ENCODE peak calls at places on chromosome 12, in five cellular contexts. V is GM12878, I is NB4, O is H54, E is cardiac muscle cell. M is an unnamed sample.

GRCh38 chr12:101015021-101015420 is 195.0 kb downstream of the SLC5A8 start:
- DNase-seq in V (no peak), I (no peak), O (no peak), E (no peak), M (no peak)

GRCh38 chr12:72511906-72512305 is 239.7 kb downstream of the TRHDE start:
- DNase-seq in V (no peak), I (no peak), O (no peak), E (no peak), M (no peak)

GRCh38 chr12:130675121-130675520 is 41.0 kb downstream of the RIMBP2 start:
- DNase-seq in V (no peak), I (no peak), O (no peak), E (no peak), M (no peak)

GRCh38 chr12:47378222-47378582 is 298.4 kb upstream of the AMIGO2 start:
- DNase-seq in V (no peak), I (no peak), O (no peak), E (no peak), M (no peak)

GRCh38 chr12:89236748-89237428 is 115.4 kb downstream of the DUSP6 start:
- DNase-seq in V (no peak), I (peak), O (no peak), E (no peak), M (peak)

GRCh38 chr12:10701226-10701681 is 21.9 kb downstream of the YBX3 start:
- DNase-seq in V (no peak), I (no peak), O (no peak), E (no peak), M (no peak)

GRCh38 chr12:121989951-121990647 is 31.6 kb upstream of the BCL7A start:
- DNase-seq in V (no peak), I (no peak), O (no peak), E (no peak), M (no peak)

GRCh38 chr12:123390415-123391093 is 6.6 kb downstream of the KMT5A start:
- DNase-seq in V (no peak), I (peak), O (no peak), E (no peak), M (no peak)

GRCh38 chr12:125216720-125217119 is 151.5 kb downstream of the AACS start:
- DNase-seq in V (no peak), I (no peak), O (no peak), E (no peak), M (no peak)

GRCh38 chr12:106696861-106697417 is 77.5 kb upstream of the RIC8B start:
- DNase-seq in V (no peak), I (no peak), O (no peak), E (no peak), M (no peak)

GRCh38 chr12:106178582-106178981 is 39.8 kb upstream of the NUAK1 start:
- DNase-seq in V (no peak), I (no peak), O (no peak), E (peak), M (no peak)

GRCh38 chr12:47946413-47947107 is 16.8 kb upstream of the TMEM106C start:
- DNase-seq in V (no peak), I (peak), O (peak), E (no peak), M (peak)

M was measured in MV-4-11.